ENCODE peak calls at places on chromosomes 13 and 19, in four cellular contexts. One of them, this sample, is unnamed.

GRCh38 chr13:87334176-87334575 is 337.0 kb upstream of the SLITRK5 start:
- DNase-seq in AG10803: no peak
- DNase-seq in kidney: no peak
- DNase-seq in MM.1S: no peak
- DNase-seq in this sample: no peak

GRCh38 chr13:109764474-109765292 is 21.7 kb downstream of the IRS2 start:
- DNase-seq in AG10803: no peak
- DNase-seq in kidney: no peak
- DNase-seq in MM.1S: no peak
- DNase-seq in this sample: peak; percentile 34

GRCh38 chr19:19627716-19628498 is at the start of gene LPAR2:
- DNase-seq in AG10803: no peak
- DNase-seq in kidney: peak; percentile 87
- DNase-seq in MM.1S: peak; percentile 59
- DNase-seq in this sample: peak; percentile 18

GRCh38 chr19:38430931-38431330 is 2.6 kb upstream of the RYR1 start:
- DNase-seq in AG10803: no peak
- DNase-seq in kidney: no peak
- DNase-seq in MM.1S: no peak
- DNase-seq in this sample: no peak

GRCh38 chr13:91661692-91662490 is 263.5 kb downstream of the GPC5 start:
- DNase-seq in AG10803: no peak
- DNase-seq in kidney: no peak
- DNase-seq in MM.1S: no peak
- DNase-seq in this sample: no peak

GRCh38 chr19:12772323-12772722 is 3.0 kb downstream of the HOOK2 start:
- DNase-seq in AG10803: no peak
- DNase-seq in kidney: no peak
- DNase-seq in MM.1S: no peak
- DNase-seq in this sample: no peak

GRCh38 chr19:28148554-28148953 is 1064.4 kb downstream of the UQCRFS1 start:
- DNase-seq in AG10803: no peak
- DNase-seq in kidney: no peak
- DNase-seq in MM.1S: no peak
- DNase-seq in this sample: no peak

GRCh38 chr19:7679017-7679720 is 1.5 kb upstream of the TRAPPC5 start:
- DNase-seq in AG10803: no peak
- DNase-seq in kidney: no peak
- DNase-seq in MM.1S: peak; percentile 23
- DNase-seq in this sample: no peak

GRCh38 chr13:100235311-100235901 is 146.5 kb downstream of the PCCA start:
- DNase-seq in AG10803: peak; percentile 65
- DNase-seq in kidney: no peak
- DNase-seq in MM.1S: peak; percentile 26
- DNase-seq in this sample: peak; percentile 58

GRCh38 chr19:43638214-43638990 is 1.2 kb downstream of the CADM4 start:
- DNase-seq in AG10803: no peak
- DNase-seq in kidney: no peak
- DNase-seq in MM.1S: no peak
- DNase-seq in this sample: no peak

GRCh38 chr19:15199652-15200574 is 882 bp downstream of the NOTCH3 start:
- DNase-seq in AG10803: peak; percentile 30
- DNase-seq in kidney: peak; percentile 84
- DNase-seq in MM.1S: no peak
- DNase-seq in this sample: peak; percentile 52

GRCh38 chr19:45955905-45956608 is 17.6 kb downstream of the NOVA2 start:
- DNase-seq in AG10803: no peak
- DNase-seq in kidney: peak; percentile 83
- DNase-seq in MM.1S: no peak
- DNase-seq in this sample: no peak

GRCh38 chr19:45133661-45134060 is 27.1 kb downstream of the NKPD1 start:
- DNase-seq in AG10803: no peak
- DNase-seq in kidney: no peak
- DNase-seq in MM.1S: no peak
- DNase-seq in this sample: no peak

GRCh38 chr13:63433546-63434150 is 2018.0 kb upstream of the PCDH20 start:
- DNase-seq in AG10803: no peak
- DNase-seq in kidney: no peak
- DNase-seq in MM.1S: no peak
- DNase-seq in this sample: no peak

GRCh38 chr13:79973533-79973963 is 367.4 kb downstream of the SPRY2 start:
- DNase-seq in AG10803: no peak
- DNase-seq in kidney: peak; percentile 41
- DNase-seq in MM.1S: peak; percentile 24
- DNase-seq in this sample: no peak

GRCh38 chr19:29714953-29715694 is at the start of gene C19orf12:
- DNase-seq in AG10803: peak; percentile 42
- DNase-seq in kidney: peak; percentile 91
- DNase-seq in MM.1S: peak; percentile 61
- DNase-seq in this sample: peak; percentile 45

GRCh38 chr19:19276851-19277250 is 3.8 kb upstream of the TM6SF2 start:
- DNase-seq in AG10803: no peak
- DNase-seq in kidney: no peak
- DNase-seq in MM.1S: no peak
- DNase-seq in this sample: no peak

GRCh38 chr13:86877449-86877848 is 793.7 kb upstream of the SLITRK5 start:
- DNase-seq in AG10803: no peak
- DNase-seq in kidney: no peak
- DNase-seq in MM.1S: no peak
- DNase-seq in this sample: peak; percentile 64

GRCh38 chr13:105033999-105034398 is 1501.5 kb downstream of the EFNB2 start:
- DNase-seq in AG10803: no peak
- DNase-seq in kidney: no peak
- DNase-seq in MM.1S: no peak
- DNase-seq in this sample: no peak

GRCh38 chr13:110616103-110617101 is 1.1 kb downstream of the NAXD start:
- DNase-seq in AG10803: peak; percentile 62
- DNase-seq in kidney: peak; percentile 81
- DNase-seq in MM.1S: peak; percentile 21
- DNase-seq in this sample: peak; percentile 62

GRCh38 chr13:48006396-48006795 is 5.3 kb upstream of the SUCLA2 start:
- DNase-seq in AG10803: peak; percentile 28
- DNase-seq in kidney: no peak
- DNase-seq in MM.1S: no peak
- DNase-seq in this sample: no peak

GRCh38 chr19:11364935-11365334 is 9.5 kb upstream of the SWSAP1 start:
- DNase-seq in AG10803: no peak
- DNase-seq in kidney: no peak
- DNase-seq in MM.1S: no peak
- DNase-seq in this sample: no peak

GRCh38 chr13:99600318-99600717 is 99.0 kb downstream of the TM9SF2 start:
- DNase-seq in AG10803: no peak
- DNase-seq in kidney: no peak
- DNase-seq in MM.1S: no peak
- DNase-seq in this sample: no peak

GRCh38 chr13:112750570-112750969 is 60.7 kb downstream of the ATP11A start:
- DNase-seq in AG10803: no peak
- DNase-seq in kidney: no peak
- DNase-seq in MM.1S: no peak
- DNase-seq in this sample: no peak

GRCh38 chr19:33249740-33250366 is 24.2 kb upstream of the SLC7A10 start:
- DNase-seq in AG10803: no peak
- DNase-seq in kidney: peak; percentile 15
- DNase-seq in MM.1S: no peak
- DNase-seq in this sample: no peak

GRCh38 chr19:33250500-33250899 is 24.9 kb upstream of the SLC7A10 start:
- DNase-seq in AG10803: no peak
- DNase-seq in kidney: no peak
- DNase-seq in MM.1S: no peak
- DNase-seq in this sample: no peak

GRCh38 chr19:33248553-33248953 is 22.9 kb upstream of the SLC7A10 start:
- DNase-seq in AG10803: no peak
- DNase-seq in kidney: peak; percentile 68
- DNase-seq in MM.1S: no peak
- DNase-seq in this sample: no peak

GRCh38 chr19:33248104-33248503 is 22.5 kb upstream of the SLC7A10 start:
- DNase-seq in AG10803: no peak
- DNase-seq in kidney: no peak
- DNase-seq in MM.1S: no peak
- DNase-seq in this sample: no peak

GRCh38 chr19:33248954-33249613 is 23.4 kb upstream of the SLC7A10 start:
- DNase-seq in AG10803: no peak
- DNase-seq in kidney: peak; percentile 75
- DNase-seq in MM.1S: no peak
- DNase-seq in this sample: no peak
- TF ChIP-seq CTCF in AG10803: no peak
- TF ChIP-seq CTCF in kidney: no peak
- TF ChIP-seq CTCF in MM.1S: no peak
- TF ChIP-seq CTCF in this sample: no peak

GRCh38 chr19:1748703-1749341 is 4.5 kb upstream of the ONECUT3 start:
- DNase-seq in AG10803: no peak
- DNase-seq in kidney: peak; percentile 49
- DNase-seq in MM.1S: no peak
- DNase-seq in this sample: no peak

GRCh38 chr19:1746401-1747284 is 6.7 kb upstream of the ONECUT3 start:
- DNase-seq in AG10803: peak; percentile 7
- DNase-seq in kidney: peak; percentile 66
- DNase-seq in MM.1S: no peak
- DNase-seq in this sample: no peak

GRCh38 chr19:1749373-1750342 is 3.6 kb upstream of the ONECUT3 start:
- DNase-seq in AG10803: no peak
- DNase-seq in kidney: peak; percentile 65
- DNase-seq in MM.1S: no peak
- DNase-seq in this sample: no peak

GRCh38 chr19:1745589-1746031 is 7.7 kb upstream of the ONECUT3 start:
- DNase-seq in AG10803: no peak
- DNase-seq in kidney: no peak
- DNase-seq in MM.1S: no peak
- DNase-seq in this sample: no peak

DNA sequence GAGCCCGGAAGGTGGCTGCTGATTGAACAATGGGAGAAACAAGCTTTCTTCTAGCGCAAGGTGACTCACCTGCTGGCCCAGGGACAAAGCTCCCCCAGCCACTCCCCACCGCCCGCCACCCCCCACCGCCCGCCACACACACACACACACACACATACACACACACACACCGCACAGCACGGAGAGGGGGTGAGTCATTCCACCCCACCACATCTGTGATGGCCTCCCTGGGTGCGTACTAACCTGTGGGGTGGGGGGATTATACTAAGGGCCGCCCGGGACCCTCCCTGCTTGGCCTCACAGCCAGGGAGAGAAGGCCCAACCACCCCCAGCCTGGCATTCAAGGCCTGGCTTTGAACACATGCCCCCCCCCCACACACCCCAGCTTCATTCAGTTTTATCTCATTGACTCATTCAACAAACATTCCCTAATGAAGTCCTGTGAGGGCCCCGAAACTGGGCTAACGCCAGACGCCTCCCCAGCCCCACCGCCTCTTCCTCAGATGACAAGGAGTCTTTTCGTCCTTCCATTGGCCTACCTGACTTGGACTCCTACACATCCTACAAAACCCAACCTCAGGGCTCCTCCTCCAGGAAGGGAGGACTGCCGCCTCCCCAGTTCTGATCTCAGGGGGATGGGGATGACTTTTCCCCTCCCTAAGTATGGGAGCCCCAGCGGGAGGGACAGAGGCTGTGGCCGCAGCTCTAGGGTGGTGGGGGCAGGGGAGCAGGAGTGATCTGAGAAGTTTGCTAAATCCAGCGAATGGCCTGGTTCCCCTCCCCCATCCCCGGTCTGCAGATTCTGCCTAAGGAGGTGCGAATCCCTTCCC is 5.8 kb upstream of the ONECUT3 start:
- DNase-seq in AG10803: peak; percentile 65
- DNase-seq in kidney: peak; percentile 80
- DNase-seq in MM.1S: no peak
- DNase-seq in this sample: peak; percentile 34
- H3K4me3 ChIP-seq in AG10803: no peak overlapping the region
- H3K4me3 ChIP-seq in kidney: no peak overlapping the region
- H3K4me3 ChIP-seq in MM.1S: no peak overlapping the region
- H3K4me3 ChIP-seq in this sample: no peak overlapping the region

GRCh38 chr19:24033308-24033961 is 53.6 kb upstream of the ZNF254 start:
- DNase-seq in AG10803: peak; percentile 90
- DNase-seq in kidney: peak; percentile 95
- DNase-seq in MM.1S: no peak
- DNase-seq in this sample: peak; percentile 93
- TF ChIP-seq CTCF in AG10803: peak; percentile 3
- TF ChIP-seq CTCF in kidney: no peak
- TF ChIP-seq CTCF in MM.1S: no peak
- TF ChIP-seq CTCF in this sample: no peak

GRCh38 chr19:1748115-1748702 is 5.1 kb upstream of the ONECUT3 start:
- DNase-seq in AG10803: no peak
- DNase-seq in kidney: peak; percentile 75
- DNase-seq in MM.1S: no peak
- DNase-seq in this sample: no peak
- H3K4me3 ChIP-seq in AG10803: no peak overlapping the region
- H3K4me3 ChIP-seq in kidney: no peak overlapping the region
- H3K4me3 ChIP-seq in MM.1S: no peak overlapping the region
- H3K4me3 ChIP-seq in this sample: peak overlapping the region; percentile 12

GRCh38 chr19:35306473-35307246 is 14.7 kb downstream of the MAG start:
- DNase-seq in AG10803: no peak
- DNase-seq in kidney: no peak
- DNase-seq in MM.1S: no peak
- DNase-seq in this sample: no peak
- TF ChIP-seq CTCF in AG10803: no peak
- TF ChIP-seq CTCF in kidney: no peak
- TF ChIP-seq CTCF in MM.1S: peak; percentile 31
- TF ChIP-seq CTCF in this sample: peak; percentile 20

GRCh38 chr19:35959040-35959967 is 23.1 kb downstream of the LRFN3 start:
- DNase-seq in AG10803: no peak
- DNase-seq in kidney: peak; percentile 85
- DNase-seq in MM.1S: no peak
- DNase-seq in this sample: no peak
- H3K4me3 ChIP-seq in AG10803: no peak overlapping the region
- H3K4me3 ChIP-seq in kidney: no peak overlapping the region
- H3K4me3 ChIP-seq in MM.1S: no peak overlapping the region
- H3K4me3 ChIP-seq in this sample: no peak overlapping the region

GRCh38 chr19:18254546-18255500 is 19.4 kb downstream of the IQCN start:
- DNase-seq in AG10803: no peak
- DNase-seq in kidney: peak; percentile 78
- DNase-seq in MM.1S: peak; percentile 37
- DNase-seq in this sample: no peak
- TF ChIP-seq CTCF in AG10803: no peak
- TF ChIP-seq CTCF in kidney: peak; percentile 24
- TF ChIP-seq CTCF in MM.1S: peak; percentile 45
- TF ChIP-seq CTCF in this sample: no peak

GRCh38 chr19:48512504-48513288 is 1.1 kb upstream of the LMTK3 start:
- DNase-seq in AG10803: no peak
- DNase-seq in kidney: no peak
- DNase-seq in MM.1S: no peak
- DNase-seq in this sample: no peak
- H3K4me3 ChIP-seq in AG10803: no peak overlapping the region
- H3K4me3 ChIP-seq in kidney: no peak overlapping the region
- H3K4me3 ChIP-seq in MM.1S: peak overlapping the region; percentile 72
- H3K4me3 ChIP-seq in this sample: peak overlapping the region; percentile 72